ENCODE peak calls at places on chromosomes 16 and 17, in eight cellular contexts. L is H1; Y is right cardiac atrium; G is NCI-H1092 treated with DMSO at 0.1 percent for 48 hours; I is kidney tubule cell; V is astrocyte of the cerebellum; O is LoVo; Z is stimulated activated CD4-positive, alpha-beta T cell treated with anti-CD3 and anti-CD28 coated beads, TNF-alpha, amount 100 ng/mL, for 24 hours. C is an unnamed sample.

GRCh38 chr16:11857161-11857560 is 5.8 kb upstream of the RSL1D1 start:
- DNase-seq in Y (no peak), Z (no peak), I (no peak), G (no peak), L (no peak), V (no peak), O (no peak), C (no peak)

GRCh38 chr17:48625502-48626201 is 506 bp downstream of the HOXB9 start:
- DNase-seq in O (peak), L (no peak), Y (no peak), Z (peak), G (no peak), I (peak), V (no peak), C (no peak)

GRCh38 chr16:54783226-54783625 is 147.4 kb upstream of the IRX5 start:
- DNase-seq in G (no peak), Z (no peak), V (no peak), I (no peak), Y (no peak), L (no peak), O (no peak), C (no peak)

GRCh38 chr16:10181196-10182162 is 749 bp downstream of the GRIN2A start:
- DNase-seq in L (peak), I (peak), Y (peak), V (peak), O (peak), G (peak), Z (peak), C (peak)

GRCh38 chr17:2122641-2123302 is 67.9 kb downstream of the HIC1 start:
- DNase-seq in Z (no peak), L (no peak), Y (peak), O (no peak), V (peak), G (peak), I (no peak), C (no peak)

GRCh38 chr17:42623732-42624596 is 14.5 kb downstream of the TUBG1 start:
- DNase-seq in G (peak), V (peak), O (peak), L (no peak), I (peak), Y (no peak), Z (no peak), C (no peak)

GRCh38 chr17:2421315-2422147 is 20.7 kb upstream of the MNT start:
- DNase-seq in O (no peak), Z (no peak), L (no peak), G (peak), I (peak), V (no peak), Y (no peak), C (no peak)

GRCh38 chr16:47644166-47644565 is 183.0 kb downstream of the PHKB start:
- DNase-seq in O (no peak), V (peak), Y (no peak), I (peak), Z (no peak), G (no peak), L (no peak), C (no peak)

GRCh38 chr16:11501583-11502138 is 85.1 kb downstream of the LITAF start:
- DNase-seq in V (no peak), Z (no peak), O (no peak), G (no peak), L (peak), I (no peak), Y (no peak), C (peak)

GRCh38 chr16:50273382-50273690 is 7.0 kb downstream of the ADCY7 start:
- DNase-seq in L (no peak), O (no peak), V (no peak), I (no peak), Y (no peak), G (no peak), Z (no peak), C (no peak)

GRCh38 chr16:71214771-71215381 is 15.6 kb downstream of the HYDIN start:
- DNase-seq in I (peak), L (no peak), V (no peak), Z (no peak), O (peak), Y (no peak), G (peak), C (no peak)

GRCh38 chr17:71759422-71760060 is 361.3 kb upstream of the SOX9 start:
- DNase-seq in Z (no peak), L (no peak), Y (no peak), G (no peak), V (no peak), O (no peak), I (no peak), C (no peak)

GRCh38 chr16:48272837-48273421 is 25.6 kb upstream of the ABCC11 start:
- DNase-seq in G (no peak), Z (no peak), O (no peak), V (no peak), L (no peak), I (no peak), Y (no peak), C (no peak)

GRCh38 chr17:34414338-34414737 is 51.3 kb upstream of the CCL1 start:
- DNase-seq in Z (no peak), L (no peak), O (no peak), Y (no peak), I (no peak), V (no peak), G (no peak), C (peak)

GRCh38 chr16:8721693-8722348 is 47.4 kb downstream of the ABAT start:
- DNase-seq in L (no peak), I (no peak), Z (no peak), G (peak), Y (no peak), O (no peak), V (no peak), C (no peak)

GRCh38 chr17:41322264-41322902 is 6.9 kb upstream of the KRTAP17-1 start:
- DNase-seq in G (peak), O (peak), Y (no peak), Z (no peak), I (peak), L (no peak), V (peak), C (no peak)